ENCODE peak calls at places on chromosomes 3 and 15, in ten cellular contexts. X is hippocampal formation; D is AG09309; Q is heart left ventricle; Y is stimulated activated CD4-positive, alpha-beta T cell treated with anti-CD3 and anti-CD28 coated beads, Interleukin-15, amount 100 ng/mL, for 1 hour; T is tibial artery; L is GM19239; W is NCI-H2081; P is dorsolateral prefrontal cortex; A is upper lobe of right lung. C is an unnamed sample.

GRCh38 chr3:60743631-60744164 is 507.6 kb downstream of the FHIT start:
- DNase-seq in X (no peak), D (no peak), Q (no peak), Y (no peak), T (no peak), L (no peak), W (peak; percentile 62), P (no peak), A (no peak), C (no peak)

GRCh38 chr3:12734960-12735359 is 24.1 kb downstream of the TMEM40 start:
- DNase-seq in X (no peak), D (no peak), Q (no peak), Y (no peak), T (no peak), L (no peak), W (no peak), P (no peak), A (no peak), C (no peak)

GRCh38 chr3:134609821-134610454 is 40.9 kb downstream of the KY start:
- DNase-seq in X (no peak), D (no peak), Q (no peak), Y (no peak), T (no peak), L (no peak), W (no peak), P (no peak), A (no peak), C (no peak)

GRCh38 chr15:88144921-88145320 is 111.6 kb downstream of the NTRK3 start:
- DNase-seq in X (no peak), D (no peak), Q (no peak), Y (no peak), T (no peak), L (no peak), W (no peak), P (no peak), A (no peak), C (no peak)

GRCh38 chr3:113132571-113132996 is 78.8 kb upstream of the BOC start:
- DNase-seq in X (no peak), D (peak; percentile 50), Q (no peak), Y (no peak), T (no peak), L (no peak), W (no peak), P (no peak), A (no peak), C (no peak)

GRCh38 chr3:37096292-37096691 is 78.1 kb downstream of the LRRFIP2 start:
- DNase-seq in X (no peak), D (no peak), Q (no peak), Y (no peak), T (no peak), L (no peak), W (no peak), P (no peak), A (no peak), C (no peak)

GRCh38 chr15:61205427-61205826 is 23.7 kb downstream of the RORA start:
- DNase-seq in X (no peak), D (no peak), Q (no peak), Y (no peak), T (no peak), L (no peak), W (no peak), P (no peak), A (no peak), C (no peak)

GRCh38 chr15:85289677-85290365 is 90.6 kb upstream of the AKAP13 start:
- DNase-seq in X (peak; percentile 22), D (peak; percentile 7), Q (peak; percentile 65), Y (no peak), T (no peak), L (no peak), W (peak; percentile 48), P (peak; percentile 50), A (no peak), C (no peak)

GRCh38 chr15:67186688-67187087 is 67.8 kb downstream of the AAGAB start:
- DNase-seq in X (no peak), D (no peak), Q (peak; percentile 54), Y (no peak), T (peak; percentile 67), L (no peak), W (no peak), P (no peak), A (no peak), C (no peak)

GRCh38 chr15:49721091-49721490 is 100.2 kb downstream of the DTWD1 start:
- DNase-seq in X (peak; percentile 16), D (no peak), Q (no peak), Y (no peak), T (no peak), L (no peak), W (no peak), P (no peak), A (no peak), C (no peak)

GRCh38 chr3:56251343-56251945 is 216.8 kb downstream of the ERC2 start:
- DNase-seq in X (peak; percentile 71), D (peak; percentile 16), Q (no peak), Y (no peak), T (no peak), L (peak; percentile 22), W (peak; percentile 8), P (no peak), A (no peak), C (no peak)

GRCh38 chr3:131216801-131217200 is 164.8 kb upstream of the NUDT16 start:
- DNase-seq in X (no peak), D (no peak), Q (peak; percentile 66), Y (no peak), T (no peak), L (no peak), W (no peak), P (no peak), A (no peak), C (no peak)

GRCh38 chr15:73078722-73079121 is 26.5 kb downstream of the NEO1 start:
- DNase-seq in X (no peak), D (peak; percentile 91), Q (no peak), Y (no peak), T (no peak), L (no peak), W (no peak), P (no peak), A (no peak), C (no peak)